ENCODE peak calls at places on chromosomes 11 and 22, in six cellular contexts. One of them, this sample, is unnamed.

GRCh38 chr22:34105461-34106062 is 185.3 kb upstream of the LARGE1 start:
- DNase-seq in IMR-90: no peak
- DNase-seq in SK-N-SH: peak; percentile 40
- DNase-seq in K562: no peak
- DNase-seq in GM12878: no peak
- DNase-seq in HepG2: peak; percentile 31
- DNase-seq in this sample: peak; percentile 26

GRCh38 chr11:85627332-85627997 is at the start of gene DLG2:
- DNase-seq in IMR-90: peak; percentile 44
- DNase-seq in SK-N-SH: peak; percentile 21
- DNase-seq in K562: no peak
- DNase-seq in GM12878: no peak
- DNase-seq in HepG2: no peak
- DNase-seq in this sample: no peak

GRCh38 chr11:11641581-11641980 is 19.8 kb upstream of the GALNT18 start:
- DNase-seq in IMR-90: no peak
- DNase-seq in SK-N-SH: no peak
- DNase-seq in K562: no peak
- DNase-seq in GM12878: no peak
- DNase-seq in HepG2: no peak
- DNase-seq in this sample: no peak

GRCh38 chr11:1149545-1149944 is 8.2 kb upstream of the MUC5AC start:
- DNase-seq in IMR-90: no peak
- DNase-seq in SK-N-SH: no peak
- DNase-seq in K562: no peak
- DNase-seq in GM12878: no peak
- DNase-seq in HepG2: no peak
- DNase-seq in this sample: no peak

GRCh38 chr11:78244546-78245315 is 56.0 kb downstream of the USP35 start:
- DNase-seq in IMR-90: no peak
- DNase-seq in SK-N-SH: peak; percentile 25
- DNase-seq in K562: no peak
- DNase-seq in GM12878: no peak
- DNase-seq in HepG2: no peak
- DNase-seq in this sample: no peak

GRCh38 chr11:104905271-104905670 is 7.0 kb upstream of the CASP12 start:
- DNase-seq in IMR-90: no peak
- DNase-seq in SK-N-SH: no peak
- DNase-seq in K562: no peak
- DNase-seq in GM12878: no peak
- DNase-seq in HepG2: no peak
- DNase-seq in this sample: peak; percentile 2

GRCh38 chr11:64687641-64688533 is 35.1 kb downstream of the NRXN2 start:
- DNase-seq in IMR-90: no peak
- DNase-seq in SK-N-SH: no peak
- DNase-seq in K562: no peak
- DNase-seq in GM12878: no peak
- DNase-seq in HepG2: no peak
- DNase-seq in this sample: no peak

GRCh38 chr11:125374398-125374797 is 121.7 kb downstream of the FEZ1 start:
- DNase-seq in IMR-90: no peak
- DNase-seq in SK-N-SH: no peak
- DNase-seq in K562: no peak
- DNase-seq in GM12878: no peak
- DNase-seq in HepG2: no peak
- DNase-seq in this sample: no peak

GRCh38 chr11:60263434-60263833 is 17.0 kb upstream of the MS4A4A start:
- DNase-seq in IMR-90: no peak
- DNase-seq in SK-N-SH: no peak
- DNase-seq in K562: no peak
- DNase-seq in GM12878: no peak
- DNase-seq in HepG2: no peak
- DNase-seq in this sample: no peak

GRCh38 chr11:77147668-77148321 is 19.7 kb downstream of the MYO7A start:
- DNase-seq in IMR-90: no peak
- DNase-seq in SK-N-SH: no peak
- DNase-seq in K562: peak; percentile 92
- DNase-seq in GM12878: no peak
- DNase-seq in HepG2: no peak
- DNase-seq in this sample: no peak

GRCh38 chr11:84157639-84158038 is 871.5 kb upstream of the CCDC90B start:
- DNase-seq in IMR-90: no peak
- DNase-seq in SK-N-SH: no peak
- DNase-seq in K562: no peak
- DNase-seq in GM12878: no peak
- DNase-seq in HepG2: no peak
- DNase-seq in this sample: no peak

GRCh38 chr22:40285508-40285907 is 60.8 kb upstream of the ADSL start:
- DNase-seq in IMR-90: no peak
- DNase-seq in SK-N-SH: no peak
- DNase-seq in K562: no peak
- DNase-seq in GM12878: no peak
- DNase-seq in HepG2: no peak
- DNase-seq in this sample: no peak

GRCh38 chr11:17542249-17542648 is 2.0 kb downstream of the USH1C start:
- DNase-seq in IMR-90: no peak
- DNase-seq in SK-N-SH: no peak
- DNase-seq in K562: no peak
- DNase-seq in GM12878: no peak
- DNase-seq in HepG2: peak; percentile 62
- DNase-seq in this sample: no peak

GRCh38 chr11:79708319-79708928 is 267.6 kb upstream of the TENM4 start:
- DNase-seq in IMR-90: peak; percentile 50
- DNase-seq in SK-N-SH: peak; percentile 29
- DNase-seq in K562: no peak
- DNase-seq in GM12878: peak; percentile 1
- DNase-seq in HepG2: peak; percentile 53
- DNase-seq in this sample: peak; percentile 3

GRCh38 chr22:43395296-43395695 is 16.5 kb upstream of the MPPED1 start:
- DNase-seq in IMR-90: no peak
- DNase-seq in SK-N-SH: no peak
- DNase-seq in K562: no peak
- DNase-seq in GM12878: no peak
- DNase-seq in HepG2: no peak
- DNase-seq in this sample: no peak

GRCh38 chr11:11659567-11660341 is 37.9 kb upstream of the GALNT18 start:
- DNase-seq in IMR-90: no peak
- DNase-seq in SK-N-SH: no peak
- DNase-seq in K562: peak; percentile 20
- DNase-seq in GM12878: no peak
- DNase-seq in HepG2: no peak
- DNase-seq in this sample: peak; percentile 8

GRCh38 chr22:32306561-32306960 is 51.1 kb upstream of the RFPL3 start:
- DNase-seq in IMR-90: no peak
- DNase-seq in SK-N-SH: no peak
- DNase-seq in K562: no peak
- DNase-seq in GM12878: no peak
- DNase-seq in HepG2: no peak
- DNase-seq in this sample: no peak

GRCh38 chr11:108527382-108527781 is 29.2 kb upstream of the POGLUT3 start:
- DNase-seq in IMR-90: no peak
- DNase-seq in SK-N-SH: no peak
- DNase-seq in K562: no peak
- DNase-seq in GM12878: no peak
- DNase-seq in HepG2: no peak
- DNase-seq in this sample: no peak

GRCh38 chr11:108524422-108524821 is 26.2 kb upstream of the POGLUT3 start:
- DNase-seq in IMR-90: no peak
- DNase-seq in SK-N-SH: no peak
- DNase-seq in K562: no peak
- DNase-seq in GM12878: no peak
- DNase-seq in HepG2: no peak
- DNase-seq in this sample: no peak

GRCh38 chr11:108522318-108522717 is 24.1 kb upstream of the POGLUT3 start:
- DNase-seq in IMR-90: no peak
- DNase-seq in SK-N-SH: no peak
- DNase-seq in K562: no peak
- DNase-seq in GM12878: no peak
- DNase-seq in HepG2: no peak
- DNase-seq in this sample: no peak

GRCh38 chr11:108530426-108530825 is 32.2 kb upstream of the POGLUT3 start:
- DNase-seq in IMR-90: no peak
- DNase-seq in SK-N-SH: no peak
- DNase-seq in K562: no peak
- DNase-seq in GM12878: no peak
- DNase-seq in HepG2: no peak
- DNase-seq in this sample: no peak

DNA sequence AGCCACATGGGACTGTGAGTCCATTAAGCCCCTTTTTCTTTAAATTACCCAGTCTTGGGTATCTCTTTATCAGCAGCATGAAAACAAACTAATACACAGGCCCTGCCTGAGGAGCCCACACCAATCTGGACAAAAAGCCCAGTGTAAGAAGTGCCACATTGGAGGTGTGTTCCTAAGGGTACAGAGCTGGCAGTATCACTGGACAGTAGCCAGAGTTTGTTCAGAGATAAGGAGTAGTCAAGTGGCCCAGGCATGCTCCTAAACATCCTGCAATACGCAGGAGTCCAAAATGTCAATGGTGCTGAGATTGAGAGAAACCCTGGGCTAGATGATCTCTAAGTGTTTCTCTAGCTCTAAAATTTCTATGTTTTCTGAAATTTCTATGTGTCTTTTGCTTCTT is 27.0 kb upstream of the POGLUT3 start:
- DNase-seq in IMR-90: no peak
- DNase-seq in SK-N-SH: no peak
- DNase-seq in K562: no peak
- DNase-seq in GM12878: no peak
- DNase-seq in HepG2: no peak
- DNase-seq in this sample: no peak
- TF ChIP-seq SMC3 in IMR-90: no peak
- TF ChIP-seq SMC3 in SK-N-SH: no peak
- TF ChIP-seq SMC3 in K562: no peak
- TF ChIP-seq SMC3 in GM12878: no peak
- TF ChIP-seq SMC3 in HepG2: no peak
- TF ChIP-seq SMC3 in this sample: no peak

GRCh38 chr11:20367313-20367948 is 3.9 kb downstream of the HTATIP2 start:
- DNase-seq in IMR-90: peak; percentile 94
- DNase-seq in SK-N-SH: no peak
- DNase-seq in K562: peak; percentile 65
- DNase-seq in GM12878: no peak
- DNase-seq in HepG2: peak; percentile 24
- DNase-seq in this sample: peak; percentile 70

GRCh38 chr11:20362481-20362880 is 1.0 kb upstream of the HTATIP2 start:
- DNase-seq in IMR-90: no peak
- DNase-seq in SK-N-SH: no peak
- DNase-seq in K562: no peak
- DNase-seq in GM12878: no peak
- DNase-seq in HepG2: no peak
- DNase-seq in this sample: no peak

GRCh38 chr11:20363500-20364411 is at the start of gene HTATIP2:
- DNase-seq in IMR-90: peak; percentile 33
- DNase-seq in SK-N-SH: no peak
- DNase-seq in K562: peak; percentile 88
- DNase-seq in GM12878: no peak
- DNase-seq in HepG2: no peak
- DNase-seq in this sample: peak; percentile 68

GRCh38 chr11:20363149-20363499 is 390 bp upstream of the HTATIP2 start:
- DNase-seq in IMR-90: no peak
- DNase-seq in SK-N-SH: no peak
- DNase-seq in K562: no peak
- DNase-seq in GM12878: no peak
- DNase-seq in HepG2: no peak
- DNase-seq in this sample: no peak

DNA sequence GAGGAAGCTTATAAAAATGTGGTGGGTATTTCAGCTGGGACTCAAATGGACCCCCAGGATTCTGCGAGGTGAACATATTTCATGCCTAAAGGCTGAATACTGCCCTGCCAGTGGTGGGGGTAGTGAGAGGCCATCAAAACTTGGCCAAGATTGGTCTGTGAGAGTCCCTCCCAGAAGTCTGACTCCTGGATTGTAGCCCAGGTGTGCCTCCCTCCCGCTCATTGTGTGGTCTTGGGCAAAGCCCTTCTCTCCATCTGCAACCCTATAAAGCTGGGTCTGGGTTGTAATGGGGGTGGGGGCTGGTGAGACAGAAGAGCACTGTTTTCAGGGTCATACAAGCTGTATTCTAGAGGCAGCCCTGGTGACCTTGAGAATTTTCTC is 888 bp downstream of the HTATIP2 start:
- DNase-seq in IMR-90: no peak
- DNase-seq in SK-N-SH: no peak
- DNase-seq in K562: peak; percentile 39
- DNase-seq in GM12878: no peak
- DNase-seq in HepG2: no peak
- DNase-seq in this sample: peak; percentile 41
- TF ChIP-seq SMC3 in IMR-90: no peak
- TF ChIP-seq SMC3 in SK-N-SH: no peak
- TF ChIP-seq SMC3 in K562: no peak
- TF ChIP-seq SMC3 in GM12878: no peak
- TF ChIP-seq SMC3 in HepG2: no peak
- TF ChIP-seq SMC3 in this sample: no peak

DNA sequence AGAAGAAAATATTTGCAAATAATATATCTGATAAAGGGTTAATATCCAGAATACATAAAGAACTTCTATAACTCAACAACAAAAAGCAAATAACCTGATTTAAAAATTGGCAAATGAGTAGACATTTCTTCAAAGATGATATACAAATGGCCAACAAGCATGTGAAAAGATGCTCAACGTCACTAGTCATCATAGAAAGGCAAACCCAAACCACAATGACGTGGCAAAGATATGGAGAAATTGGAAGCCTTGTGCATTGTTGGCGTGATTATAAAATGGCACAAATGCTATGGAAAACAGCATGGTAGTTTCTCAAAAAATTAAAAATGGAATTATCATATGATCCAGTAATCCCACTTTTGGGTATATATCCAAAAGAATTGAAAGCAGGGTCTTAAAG is 466.3 kb downstream of the TBC1D22A start:
- DNase-seq in IMR-90: no peak
- DNase-seq in SK-N-SH: no peak
- DNase-seq in K562: no peak
- DNase-seq in GM12878: no peak
- DNase-seq in HepG2: no peak
- DNase-seq in this sample: no peak
- TF ChIP-seq SMC3 in IMR-90: no peak
- TF ChIP-seq SMC3 in SK-N-SH: no peak
- TF ChIP-seq SMC3 in K562: no peak
- TF ChIP-seq SMC3 in GM12878: no peak
- TF ChIP-seq SMC3 in HepG2: no peak
- TF ChIP-seq SMC3 in this sample: no peak

GRCh38 chr22:46573781-46574437 is 36.5 kb upstream of the CELSR1 start:
- DNase-seq in IMR-90: no peak
- DNase-seq in SK-N-SH: no peak
- DNase-seq in K562: no peak
- DNase-seq in GM12878: no peak
- DNase-seq in HepG2: no peak
- DNase-seq in this sample: no peak

GRCh38 chr22:46574993-46575914 is 37.8 kb upstream of the CELSR1 start:
- DNase-seq in IMR-90: no peak
- DNase-seq in SK-N-SH: peak; percentile 85
- DNase-seq in K562: no peak
- DNase-seq in GM12878: no peak
- DNase-seq in HepG2: peak; percentile 84
- DNase-seq in this sample: peak; percentile 32

GRCh38 chr22:46571642-46572250 is 34.3 kb upstream of the CELSR1 start:
- DNase-seq in IMR-90: no peak
- DNase-seq in SK-N-SH: no peak
- DNase-seq in K562: no peak
- DNase-seq in GM12878: no peak
- DNase-seq in HepG2: no peak
- DNase-seq in this sample: no peak

GRCh38 chr22:46574438-46574992 is 37.1 kb upstream of the CELSR1 start:
- DNase-seq in IMR-90: no peak
- DNase-seq in SK-N-SH: no peak
- DNase-seq in K562: no peak
- DNase-seq in GM12878: no peak
- DNase-seq in HepG2: no peak
- DNase-seq in this sample: no peak

GRCh38 chr22:46572911-46573780 is 35.7 kb upstream of the CELSR1 start:
- DNase-seq in IMR-90: no peak
- DNase-seq in SK-N-SH: no peak
- DNase-seq in K562: no peak
- DNase-seq in GM12878: no peak
- DNase-seq in HepG2: no peak
- DNase-seq in this sample: no peak
- TF ChIP-seq SMC3 in IMR-90: no peak
- TF ChIP-seq SMC3 in SK-N-SH: no peak
- TF ChIP-seq SMC3 in K562: no peak
- TF ChIP-seq SMC3 in GM12878: no peak
- TF ChIP-seq SMC3 in HepG2: no peak
- TF ChIP-seq SMC3 in this sample: no peak